ENCODE peak calls at places on chromosomes 1 and 21, in six cellular contexts. P is cardiac muscle cell, H is stomach, N is right lobe of liver, D is foreskin keratinocyte, Q is endodermal cell. J is an unnamed sample.

GRCh38 chr1:911875-912739 is 11.6 kb upstream of the SAMD11 start:
- DNase-seq in P (no peak), H (no peak), N (peak), D (no peak), Q (peak), J (no peak)

GRCh38 chr21:45445369-45445768 is 40.4 kb downstream of the COL18A1 start:
- DNase-seq in P (no peak), H (no peak), N (no peak), D (no peak), Q (no peak), J (no peak)

GRCh38 chr1:161273402-161273801 is 14.9 kb downstream of the PCP4L1 start:
- DNase-seq in P (no peak), H (no peak), N (no peak), D (no peak), Q (no peak), J (no peak)

GRCh38 chr1:99496067-99496466 is 149.8 kb upstream of the PALMD start:
- DNase-seq in P (no peak), H (no peak), N (no peak), D (peak), Q (no peak), J (no peak)

GRCh38 chr1:218676991-218677390 is 331.9 kb downstream of the TGFB2 start:
- DNase-seq in P (no peak), H (no peak), N (no peak), D (no peak), Q (no peak), J (no peak)

GRCh38 chr1:52544665-52545525 is 8.0 kb downstream of the TUT4 start:
- DNase-seq in P (no peak), H (no peak), N (no peak), D (no peak), Q (no peak), J (no peak)

GRCh38 chr1:4207842-4208692 is 308.0 kb upstream of the C1orf174 start:
- DNase-seq in P (no peak), H (no peak), N (no peak), D (no peak), Q (no peak), J (no peak)

GRCh38 chr1:180802849-180803248 is 109.8 kb upstream of the KIAA1614 start:
- DNase-seq in P (no peak), H (no peak), N (no peak), D (no peak), Q (no peak), J (no peak)

GRCh38 chr21:45598109-45598508 is 45.4 kb upstream of the PCBP3 start:
- DNase-seq in P (peak), H (no peak), N (peak), D (no peak), Q (no peak), J (no peak)

GRCh38 chr21:43208561-43209332 is 39.9 kb downstream of the CRYAA start:
- DNase-seq in P (no peak), H (no peak), N (peak), D (no peak), Q (peak), J (peak)

GRCh38 chr1:154867841-154868610 is 2.1 kb downstream of the KCNN3 start:
- DNase-seq in P (no peak), H (no peak), N (no peak), D (no peak), Q (peak), J (no peak)
- H3K27ac ChIP-seq in P (no peak), H (no peak), N (no peak), D (no peak), Q (no peak), J (no peak)

GRCh38 chr21:17931080-17931479 is 111.9 kb upstream of the C21orf91 start:
- DNase-seq in P (no peak), H (no peak), N (no peak), D (no peak), Q (peak), J (no peak)
- TF ChIP-seq CTCF in P (peak), H (no peak), N (no peak), D (peak), Q (peak), J (peak)

GRCh38 chr1:107935396-107936064 is 29.4 kb downstream of the VAV3 start:
- DNase-seq in P (no peak), H (no peak), N (no peak), D (peak), Q (no peak), J (no peak)
- H3K27ac ChIP-seq in P (no peak), H (peak), N (no peak), D (no peak), Q (no peak), J (no peak)

GRCh38 chr1:209993061-209993830 is 55.2 kb downstream of the SYT14 start:
- DNase-seq in P (no peak), H (no peak), N (no peak), D (no peak), Q (no peak), J (no peak)

GRCh38 chr1:209985002-209985401 is 47.0 kb downstream of the SYT14 start:
- DNase-seq in P (no peak), H (no peak), N (no peak), D (no peak), Q (no peak), J (no peak)

GRCh38 chr1:209983953-209984352 is 45.9 kb downstream of the SYT14 start:
- DNase-seq in P (no peak), H (no peak), N (no peak), D (no peak), Q (no peak), J (no peak)

GRCh38 chr1:209988706-209989105 is 50.7 kb downstream of the SYT14 start:
- DNase-seq in P (no peak), H (no peak), N (no peak), D (peak), Q (no peak), J (no peak)

GRCh38 chr1:209989525-209989924 is 51.5 kb downstream of the SYT14 start:
- DNase-seq in P (peak), H (no peak), N (no peak), D (peak), Q (no peak), J (no peak)
- TF ChIP-seq CTCF in P (peak), H (peak), N (peak), D (peak), Q (peak), J (no peak)

J was measured in testis.